ENCODE peak calls at places on chromosome 17, in eight cellular contexts. W, Z, K, M, G, C, E and S are unnamed samples. For H3K4me1, the result is how much of the 10 kb centered on the place peaks cover.

GRCh38 chr17:64632606-64633005 is 29.5 kb downstream of the SMURF2 start:
- DNase-seq in W (no peak), Z (no peak), K (peak), M (no peak), G (no peak), C (no peak), E (no peak), S (no peak)

GRCh38 chr17:13995856-13996635 is 73.3 kb upstream of the COX10 start:
- DNase-seq in W (no peak), Z (no peak), K (no peak), M (no peak), G (no peak), C (no peak), E (no peak), S (no peak)

GRCh38 chr17:5942687-5943086 is 127.5 kb upstream of the WSCD1 start:
- DNase-seq in W (no peak), Z (no peak), K (no peak), M (no peak), G (no peak), C (no peak), E (no peak), S (no peak)

GRCh38 chr17:12528036-12528435 is 137.7 kb upstream of the MYOCD start:
- DNase-seq in W (no peak), Z (no peak), K (no peak), M (no peak), G (no peak), C (no peak), E (no peak), S (no peak)

GRCh38 chr17:614637-615546 is 99.7 kb downstream of the VPS53 start:
- DNase-seq in W (no peak), Z (no peak), K (no peak), M (no peak), G (no peak), C (no peak), E (no peak), S (no peak)

GRCh38 chr17:27596571-27597187 is 34.3 kb upstream of the LGALS9 start:
- DNase-seq in W (no peak), Z (no peak), K (no peak), M (no peak), G (no peak), C (no peak), E (peak), S (no peak)

GRCh38 chr17:14744716-14745115 is 443.8 kb downstream of the HS3ST3B1 start:
- DNase-seq in W (no peak), Z (no peak), K (no peak), M (no peak), G (no peak), C (no peak), E (no peak), S (no peak)

GRCh38 chr17:77560841-77561240 is 397.7 kb upstream of the TNRC6C start:
- DNase-seq in W (no peak), Z (no peak), K (no peak), M (no peak), G (no peak), C (no peak), E (no peak), S (no peak)

GRCh38 chr17:72419866-72420774 is 299.3 kb downstream of the SOX9 start:
- DNase-seq in W (no peak), Z (no peak), K (peak), M (no peak), G (no peak), C (no peak), E (peak), S (no peak)

GRCh38 chr17:81069084-81069645 is 34.2 kb downstream of the BAIAP2 start:
- DNase-seq in W (no peak), Z (no peak), K (no peak), M (no peak), G (no peak), C (no peak), E (no peak), S (no peak)

GRCh38 chr17:49193513-49194296 is 16.7 kb downstream of the GNGT2 start:
- DNase-seq in W (peak), Z (peak), K (peak), M (peak), G (no peak), C (peak), E (peak), S (no peak)

GRCh38 chr17:17403899-17404576 is 72.8 kb upstream of the MED9 start:
- DNase-seq in W (no peak), Z (peak), K (no peak), M (no peak), G (no peak), C (no peak), E (no peak), S (no peak)

GRCh38 chr17:72717676-72718075 is 374.8 kb downstream of the SLC39A11 start:
- DNase-seq in W (no peak), Z (no peak), K (peak), M (no peak), G (no peak), C (no peak), E (no peak), S (no peak)

GRCh38 chr17:77120866-77121265 is 19.9 kb upstream of the SEC14L1 start:
- DNase-seq in W (no peak), Z (no peak), K (no peak), M (no peak), G (no peak), C (no peak), E (no peak), S (no peak)

GRCh38 chr17:51371732-51372151 is 111.4 kb downstream of the UTP18 start:
- DNase-seq in W (no peak), Z (peak), K (no peak), M (peak), G (no peak), C (no peak), E (peak), S (peak)

GRCh38 chr17:72913315-72913714 is 179.2 kb downstream of the SLC39A11 start:
- DNase-seq in W (no peak), Z (no peak), K (no peak), M (no peak), G (no peak), C (no peak), E (peak), S (no peak)

GRCh38 chr17:50872710-50873424 is 6.7 kb upstream of the TOB1 start:
- DNase-seq in W (no peak), Z (no peak), K (peak), M (no peak), G (no peak), C (peak), E (no peak), S (no peak)

GRCh38 chr17:37770631-37771518 is 26.0 kb upstream of the HNF1B start:
- DNase-seq in W (peak), Z (peak), K (peak), M (peak), G (peak), C (no peak), E (peak), S (peak)

GRCh38 chr17:27511154-27511553 is 54.9 kb downstream of the KSR1 start:
- DNase-seq in W (no peak), Z (no peak), K (no peak), M (no peak), G (no peak), C (no peak), E (no peak), S (no peak)

GRCh38 chr17:75614006-75614405 is 19.2 kb upstream of the SMIM5 start:
- DNase-seq in W (no peak), Z (no peak), K (no peak), M (no peak), G (no peak), C (no peak), E (no peak), S (no peak)

GRCh38 chr17:56395787-56396186 is 197.7 kb upstream of the NOG start:
- DNase-seq in W (no peak), Z (no peak), K (no peak), M (no peak), G (no peak), C (no peak), E (no peak), S (no peak)

GRCh38 chr17:48601528-48602430 is 3.0 kb downstream of the HOXB6 start:
- DNase-seq in W (no peak), Z (peak), K (no peak), M (peak), G (no peak), C (no peak), E (no peak), S (no peak)

GRCh38 chr17:42179911-42180410 is 981 bp downstream of the KCNH4 start:
- DNase-seq in W (peak), Z (peak), K (no peak), M (peak), G (no peak), C (no peak), E (peak), S (peak)

DNA sequence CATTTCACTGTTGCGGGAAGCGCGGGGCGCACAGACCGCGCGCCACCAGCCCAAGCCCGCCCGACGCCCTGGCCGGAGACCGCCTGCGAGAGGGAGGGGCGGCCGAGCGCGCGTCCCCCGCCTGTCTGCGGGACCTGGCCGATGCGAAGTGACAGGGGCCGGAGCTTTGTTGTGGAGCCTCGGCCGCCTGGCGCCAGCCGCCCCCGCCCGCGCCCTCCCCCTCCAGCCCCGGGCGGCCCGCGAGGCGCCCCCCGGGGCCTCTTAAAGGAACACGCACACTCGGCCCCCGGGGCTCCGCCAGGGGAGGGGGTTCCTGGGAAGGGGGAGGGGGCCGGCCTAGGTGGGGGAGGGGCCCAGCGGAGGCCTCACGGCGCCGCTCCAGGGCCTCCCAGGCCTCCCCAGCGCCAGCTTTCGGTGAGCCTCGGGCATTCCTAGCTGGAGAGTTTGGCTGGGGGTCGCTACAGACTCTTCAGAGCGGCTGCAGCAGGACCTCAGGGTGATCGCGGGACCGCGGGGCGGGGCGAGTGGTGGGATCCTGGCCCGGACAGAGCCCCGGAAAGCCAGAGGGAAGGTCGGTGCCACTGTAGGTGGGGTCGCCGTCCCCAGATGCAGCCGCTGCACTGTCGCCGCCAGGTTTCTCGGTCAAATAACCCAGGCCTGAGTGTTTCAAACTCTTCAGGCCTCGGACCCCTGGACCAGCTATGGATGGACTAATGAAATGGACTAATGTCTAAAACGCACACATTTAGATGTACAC is 2.4 kb upstream of the TBX2 start:
- DNase-seq in W (no peak), Z (no peak), K (no peak), M (no peak), G (no peak), C (no peak), E (no peak), S (peak)
- TF ChIP-seq CTCF in W (peak), Z (no peak), K (no peak), M (no peak), G (no peak), C (no peak), E (no peak), S (no peak)

GRCh38 chr17:82565551-82565950 is 46.0 kb downstream of the FOXK2 start:
- DNase-seq in W (no peak), Z (no peak), K (no peak), M (no peak), G (no peak), C (no peak), E (no peak), S (no peak)

GRCh38 chr17:82559779-82560642 is 40.5 kb downstream of the FOXK2 start:
- DNase-seq in W (no peak), Z (peak), K (no peak), M (no peak), G (no peak), C (no peak), E (peak), S (no peak)

GRCh38 chr17:82560802-82561428 is 41.4 kb downstream of the FOXK2 start:
- DNase-seq in W (no peak), Z (no peak), K (no peak), M (no peak), G (no peak), C (no peak), E (no peak), S (no peak)

GRCh38 chr17:82563318-82563717 is 43.8 kb downstream of the FOXK2 start:
- DNase-seq in W (no peak), Z (no peak), K (no peak), M (no peak), G (no peak), C (no peak), E (no peak), S (no peak)

GRCh38 chr17:82561429-82562035 is 42.0 kb downstream of the FOXK2 start:
- DNase-seq in W (no peak), Z (no peak), K (no peak), M (no peak), G (no peak), C (no peak), E (no peak), S (no peak)
- H3K4me1 ChIP-seq in W (under half), Z (under half), K (under half), M (under half), G (under half), C (under half), E (under half), S (under half)

DNA sequence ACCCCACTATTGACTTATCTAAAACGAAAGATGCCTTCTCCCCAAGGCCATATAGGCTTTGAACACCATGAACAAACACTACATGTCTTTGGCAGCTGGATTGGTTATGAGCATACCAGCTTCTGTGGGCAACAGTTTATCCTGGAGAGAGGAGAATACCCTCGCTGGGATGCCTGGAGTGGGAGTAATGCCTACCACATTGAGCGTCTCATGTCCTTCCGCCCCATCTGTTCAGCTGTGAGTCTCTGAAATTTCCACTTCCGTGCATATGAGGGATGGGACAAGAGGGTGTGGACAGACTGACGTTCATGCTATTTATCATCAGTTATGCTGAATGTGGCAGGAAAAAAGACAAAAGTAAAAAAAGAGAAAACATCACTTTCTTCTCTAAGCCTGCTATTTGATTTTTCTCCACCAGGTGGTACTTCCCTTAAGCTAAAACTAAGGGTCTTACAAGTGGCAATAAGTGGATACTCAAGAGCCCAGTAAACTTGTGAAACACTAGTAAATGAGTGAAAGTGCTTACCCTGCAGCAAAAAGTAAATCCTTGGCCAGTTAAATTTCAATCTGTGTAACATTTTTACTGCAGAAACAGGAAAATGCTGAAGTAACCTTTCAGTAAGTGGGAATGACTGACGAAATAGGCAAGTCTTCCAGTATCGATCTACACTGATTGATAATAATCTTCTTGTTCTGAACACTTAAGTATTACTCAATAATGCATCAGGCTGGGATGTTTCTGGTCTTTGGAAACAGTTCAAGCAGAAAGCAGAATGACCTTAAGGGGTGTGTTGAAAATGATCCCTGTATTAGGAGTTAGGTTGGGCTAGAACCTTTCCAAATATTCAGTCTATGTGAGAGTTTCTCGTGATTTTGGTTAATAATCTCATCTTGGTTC is 5.6 kb downstream of the CRYBA1 start:
- DNase-seq in W (no peak), Z (no peak), K (peak), M (peak), G (no peak), C (no peak), E (peak), S (no peak)
- TF ChIP-seq CTCF in W (peak), Z (no peak), K (peak), M (peak), G (peak), C (peak), E (peak), S (peak)

DNA sequence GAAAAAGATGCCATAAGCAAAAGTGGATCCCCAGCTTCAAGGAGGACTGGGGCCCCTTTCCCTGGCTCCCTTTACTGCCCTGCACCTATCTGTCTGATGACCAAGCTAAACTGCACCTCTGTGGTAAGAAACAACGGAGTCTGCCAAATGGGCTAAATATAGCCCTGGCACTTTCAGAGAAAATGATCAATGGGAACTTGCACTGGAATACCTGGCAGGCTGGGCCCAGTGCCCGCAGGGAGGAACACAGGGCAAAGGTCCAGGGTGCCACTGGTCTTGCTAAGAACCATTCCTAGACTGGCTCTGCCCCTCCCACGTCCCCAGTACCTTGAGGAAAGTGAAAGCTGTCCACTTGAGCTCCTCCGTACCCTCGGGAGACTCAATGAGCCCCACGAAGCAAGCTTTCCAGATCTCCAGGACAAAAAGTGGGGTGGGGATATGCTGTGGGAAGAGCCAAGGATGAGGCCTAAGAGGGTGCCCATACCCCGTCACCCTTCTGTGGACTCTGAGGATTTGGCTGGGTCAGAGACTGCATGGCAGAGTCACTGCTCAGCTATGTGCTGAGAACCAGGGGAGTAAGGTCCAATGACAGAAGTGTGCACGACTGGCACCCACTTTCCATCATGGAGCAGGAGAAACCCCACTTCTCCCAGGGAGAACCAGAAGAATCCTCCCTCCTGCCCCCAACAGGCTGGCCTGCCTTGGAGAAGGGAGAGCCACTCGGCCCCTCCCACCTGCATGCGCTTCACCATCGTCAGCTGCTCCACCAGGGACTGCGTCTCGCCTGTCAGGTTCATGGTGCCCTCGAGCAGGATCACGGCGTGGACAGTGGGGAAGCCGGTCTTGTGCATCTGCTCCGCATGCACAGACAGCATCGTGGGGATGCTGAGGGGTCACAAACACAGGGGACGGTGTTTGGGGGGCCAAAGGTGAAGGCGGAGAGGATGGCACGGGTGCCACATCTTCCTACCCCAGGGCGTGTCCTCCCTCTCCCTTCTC is 17.4 kb downstream of the CSF3 start:
- DNase-seq in W (peak), Z (peak), K (no peak), M (no peak), G (peak), C (no peak), E (no peak), S (no peak)
- H3K4me1 ChIP-seq in W (under half), Z (under half), K (under half), M (under half), G (under half), C (under half), E (under half), S (under half)

GRCh38 chr17:38825762-38826247 is 684 bp upstream of the CWC25 start:
- DNase-seq in W (no peak), Z (no peak), K (no peak), M (no peak), G (no peak), C (no peak), E (no peak), S (no peak)

GRCh38 chr17:38824899-38825761 is at the start of gene CWC25:
- DNase-seq in W (peak), Z (peak), K (peak), M (peak), G (peak), C (peak), E (peak), S (peak)
- TF ChIP-seq CTCF in W (no peak), Z (no peak), K (no peak), M (no peak), G (peak), C (no peak), E (no peak), S (no peak)

GRCh38 chr17:29616300-29617048 is 6.2 kb downstream of the CORO6 start:
- DNase-seq in W (no peak), Z (peak), K (no peak), M (no peak), G (no peak), C (no peak), E (no peak), S (no peak)
- H3K4me1 ChIP-seq in W (half or more), Z (under half), K (under half), M (under half), G (under half), C (under half), E (under half), S (under half)

DNA sequence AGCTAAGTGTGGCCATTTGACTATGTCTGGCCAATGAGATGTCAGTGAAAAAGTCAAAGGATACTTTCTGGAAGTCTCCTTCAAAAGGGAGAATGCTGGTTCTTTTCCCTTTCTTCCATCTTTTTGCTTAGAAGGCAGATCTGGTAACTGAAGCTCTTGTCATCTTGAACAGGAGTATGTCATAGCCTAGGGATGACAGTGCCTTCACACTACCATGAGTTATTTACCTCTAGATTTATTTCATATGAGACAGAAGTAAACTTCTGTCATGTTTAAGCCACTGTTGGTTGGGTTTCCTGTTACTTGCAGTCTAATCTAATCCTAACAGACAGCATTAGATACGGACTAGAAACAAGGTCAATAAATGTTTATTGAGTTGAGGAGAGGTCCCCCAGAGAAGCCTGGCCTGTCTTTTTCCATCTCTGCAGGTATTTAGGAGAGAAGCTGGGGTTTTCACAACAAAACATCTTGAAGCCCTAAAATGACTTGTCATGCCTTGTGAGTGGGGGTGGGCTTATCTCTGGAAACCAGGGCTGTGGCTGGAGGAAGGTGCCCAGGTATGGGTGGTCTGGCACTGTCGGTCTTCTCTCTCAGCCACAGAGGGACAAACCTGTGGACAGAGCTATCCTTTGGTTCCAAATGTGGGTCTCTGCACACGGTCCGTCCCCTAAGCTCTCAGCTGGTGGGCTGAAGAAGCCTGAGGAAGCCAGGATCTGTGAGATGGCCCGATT is 28.5 kb downstream of the TMEM98 start:
- DNase-seq in W (no peak), Z (no peak), K (no peak), M (no peak), G (no peak), C (no peak), E (no peak), S (no peak)
- TF ChIP-seq CTCF in W (no peak), Z (no peak), K (no peak), M (no peak), G (no peak), C (no peak), E (no peak), S (no peak)